ENCODE peak calls at places on chromosomes 2 and 18, in four cellular contexts. One of them, this sample, is unnamed. For H3K4me1, the result is how much of the 10 kb centered on the place peaks cover.

GRCh38 chr2:200086911-200087310 is 131.5 kb downstream of the MAIP1 start:
- DNase-seq in sigmoid colon: no peak
- DNase-seq in adrenal gland: no peak
- DNase-seq in A549: no peak
- DNase-seq in this sample: no peak

GRCh38 chr2:28522479-28522878 is 26.6 kb downstream of the PLB1 start:
- DNase-seq in adrenal gland: no peak
- DNase-seq in sigmoid colon: no peak
- DNase-seq in A549: no peak
- DNase-seq in this sample: no peak

GRCh38 chr2:118202707-118203303 is 114.5 kb downstream of the INSIG2 start:
- DNase-seq in sigmoid colon: no peak
- DNase-seq in adrenal gland: peak
- DNase-seq in A549: peak
- DNase-seq in this sample: no peak

GRCh38 chr2:221124542-221125235 is 447.4 kb downstream of the EPHA4 start:
- DNase-seq in sigmoid colon: no peak
- DNase-seq in adrenal gland: no peak
- DNase-seq in A549: no peak
- DNase-seq in this sample: no peak

GRCh38 chr18:48201952-48202898 is 207.0 kb downstream of the ZBTB7C start:
- DNase-seq in adrenal gland: no peak
- DNase-seq in sigmoid colon: no peak
- DNase-seq in A549: no peak
- DNase-seq in this sample: no peak

GRCh38 chr2:121561617-121562268 is 31.1 kb downstream of the RNU4ATAC start:
- DNase-seq in adrenal gland: no peak
- DNase-seq in sigmoid colon: no peak
- DNase-seq in A549: no peak
- DNase-seq in this sample: no peak

GRCh38 chr2:105813045-105813315 is 68.3 kb downstream of the NCK2 start:
- DNase-seq in adrenal gland: no peak
- DNase-seq in A549: no peak
- DNase-seq in sigmoid colon: no peak
- DNase-seq in this sample: no peak

GRCh38 chr2:57497489-57498096 is 549.0 kb upstream of the VRK2 start:
- DNase-seq in adrenal gland: peak
- DNase-seq in sigmoid colon: no peak
- DNase-seq in A549: peak
- DNase-seq in this sample: peak

GRCh38 chr2:12300927-12301326 is 415.8 kb upstream of the TRIB2 start:
- DNase-seq in adrenal gland: no peak
- DNase-seq in A549: no peak
- DNase-seq in sigmoid colon: no peak
- DNase-seq in this sample: no peak

GRCh38 chr2:12300019-12300602 is 416.6 kb upstream of the TRIB2 start:
- DNase-seq in adrenal gland: no peak
- DNase-seq in A549: no peak
- DNase-seq in sigmoid colon: no peak
- DNase-seq in this sample: no peak

GRCh38 chr2:12296915-12297314 is 419.8 kb upstream of the TRIB2 start:
- DNase-seq in adrenal gland: no peak
- DNase-seq in A549: no peak
- DNase-seq in sigmoid colon: no peak
- DNase-seq in this sample: no peak

GRCh38 chr2:12302140-12302539 is 414.6 kb upstream of the TRIB2 start:
- DNase-seq in sigmoid colon: no peak
- DNase-seq in adrenal gland: no peak
- DNase-seq in A549: no peak
- DNase-seq in this sample: no peak

DNA sequence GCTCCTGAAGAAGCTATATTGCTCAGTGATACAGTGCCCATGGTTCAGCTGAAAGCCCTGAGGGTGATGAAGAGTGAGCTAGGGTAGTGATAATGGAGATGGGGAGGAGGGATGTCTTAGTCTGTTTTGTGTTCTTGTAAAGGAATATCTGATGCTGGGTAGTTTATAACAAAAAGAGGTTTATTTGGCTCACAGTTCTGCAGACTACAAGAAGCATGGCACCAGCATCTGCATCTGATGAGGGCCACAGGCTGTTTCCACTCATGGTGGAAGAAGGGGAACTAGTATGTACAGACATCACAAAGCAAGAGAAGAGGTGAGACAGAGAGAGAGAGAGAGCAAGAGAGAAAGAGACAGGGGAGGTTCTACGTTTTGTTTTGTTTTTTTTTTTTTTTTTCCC is 417.3 kb upstream of the TRIB2 start:
- DNase-seq in adrenal gland: no peak
- DNase-seq in A549: no peak
- DNase-seq in sigmoid colon: no peak
- DNase-seq in this sample: no peak
- H3K4me1 ChIP-seq in adrenal gland: under half
- H3K4me1 ChIP-seq in A549: under half
- H3K4me1 ChIP-seq in sigmoid colon: under half
- H3K4me1 ChIP-seq in this sample: under half

GRCh38 chr2:230665263-230665691 is 47.4 kb upstream of the CAB39 start:
- DNase-seq in adrenal gland: no peak
- DNase-seq in A549: no peak
- DNase-seq in sigmoid colon: no peak
- DNase-seq in this sample: no peak
- TF ChIP-seq POLR2A in adrenal gland: no peak
- TF ChIP-seq POLR2A in A549: no peak
- TF ChIP-seq POLR2A in sigmoid colon: no peak
- TF ChIP-seq POLR2A in this sample: no peak

DNA sequence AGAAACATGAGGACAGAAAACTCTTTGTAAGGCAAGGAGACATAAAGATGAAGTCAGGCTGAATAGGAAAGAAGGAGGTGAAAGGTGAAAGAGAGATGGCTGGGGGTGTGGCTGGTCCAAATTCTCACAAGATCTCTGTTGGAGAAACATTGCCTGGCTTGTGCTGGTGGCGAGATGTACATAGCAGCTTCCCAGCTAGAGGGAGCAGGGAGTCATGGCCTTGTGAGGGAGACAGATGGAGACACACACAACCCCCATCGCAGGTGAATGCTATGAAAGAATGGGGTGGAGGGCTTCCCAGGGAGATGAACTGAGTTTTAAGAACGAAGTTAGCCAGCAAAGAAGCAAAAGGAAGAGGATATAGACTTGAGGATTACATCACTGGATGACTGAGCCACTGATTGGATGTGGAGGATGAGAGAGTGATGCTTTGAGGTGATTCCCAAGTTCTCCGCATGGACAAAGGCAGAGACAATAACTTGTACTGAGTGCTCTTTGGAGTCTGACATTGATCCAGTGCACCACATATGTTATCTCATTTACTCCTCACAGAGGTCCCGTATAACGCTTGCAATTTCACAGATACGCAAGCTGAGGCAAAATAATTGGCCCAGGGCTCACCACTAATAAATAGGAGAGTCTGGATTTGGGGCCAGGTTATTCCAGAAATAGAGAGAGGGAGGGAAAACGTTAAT is 3.6 kb upstream of the EMX1 start:
- DNase-seq in A549: no peak
- DNase-seq in adrenal gland: peak
- DNase-seq in sigmoid colon: peak
- DNase-seq in this sample: no peak
- TF ChIP-seq CTCF in A549: peak
- TF ChIP-seq CTCF in adrenal gland: no peak
- TF ChIP-seq CTCF in sigmoid colon: no peak
- TF ChIP-seq CTCF in this sample: no peak

DNA sequence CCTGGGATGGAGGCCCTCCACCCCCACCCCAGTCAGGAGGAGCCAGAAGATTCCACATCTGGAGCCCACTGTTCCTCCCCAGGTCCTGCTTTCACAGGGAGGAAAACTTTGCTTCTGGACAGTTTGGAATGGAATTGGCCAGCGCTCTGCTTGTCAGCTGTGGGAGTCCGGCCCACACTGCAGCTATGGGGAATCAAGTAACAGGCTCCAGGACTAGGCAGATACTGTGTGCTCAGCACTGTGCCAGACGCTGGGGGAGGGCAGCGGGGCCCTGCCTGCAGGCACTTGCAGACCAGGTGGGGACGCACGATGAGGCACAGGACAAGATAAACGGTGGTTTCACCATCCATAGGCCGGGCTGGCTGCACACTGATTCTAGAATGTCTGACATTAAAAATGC is 114.0 kb downstream of the STPG4 start:
- DNase-seq in sigmoid colon: peak
- DNase-seq in adrenal gland: no peak
- DNase-seq in A549: no peak
- DNase-seq in this sample: peak
- H3K4me1 ChIP-seq in sigmoid colon: under half
- H3K4me1 ChIP-seq in adrenal gland: half or more
- H3K4me1 ChIP-seq in A549: half or more
- H3K4me1 ChIP-seq in this sample: under half

DNA sequence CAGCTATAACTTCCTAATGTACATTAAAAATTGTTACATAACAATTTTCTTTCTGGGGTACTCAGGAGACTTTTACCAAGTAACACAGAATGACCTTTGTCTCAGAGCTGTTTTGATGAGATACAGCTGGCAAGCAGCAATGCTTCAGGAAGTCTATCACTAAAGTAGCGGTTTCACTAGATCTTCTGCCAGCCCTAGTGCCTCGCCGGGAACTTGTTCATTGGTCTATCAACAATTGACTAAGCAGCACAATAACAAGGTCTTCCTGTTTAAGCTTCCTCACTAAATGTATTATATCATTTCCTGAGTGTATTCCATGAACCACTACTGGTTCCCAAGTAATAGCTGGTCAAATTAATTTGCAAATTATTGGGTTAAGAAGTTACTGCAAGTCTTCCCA is 69.2 kb downstream of the TRIP12 start:
- DNase-seq in adrenal gland: peak
- DNase-seq in sigmoid colon: no peak
- DNase-seq in A549: no peak
- DNase-seq in this sample: no peak
- TF ChIP-seq POLR2A in adrenal gland: no peak
- TF ChIP-seq POLR2A in sigmoid colon: no peak
- TF ChIP-seq POLR2A in A549: no peak
- TF ChIP-seq POLR2A in this sample: no peak

GRCh38 chr2:74077636-74078035 is 70.1 kb downstream of the BOLA3 start:
- DNase-seq in adrenal gland: no peak
- DNase-seq in sigmoid colon: no peak
- DNase-seq in A549: no peak
- DNase-seq in this sample: no peak

GRCh38 chr2:74081030-74081429 is 66.7 kb downstream of the BOLA3 start:
- DNase-seq in adrenal gland: no peak
- DNase-seq in A549: no peak
- DNase-seq in sigmoid colon: no peak
- DNase-seq in this sample: no peak

GRCh38 chr2:74079522-74080341 is 68.0 kb downstream of the BOLA3 start:
- DNase-seq in adrenal gland: no peak
- DNase-seq in sigmoid colon: no peak
- DNase-seq in A549: no peak
- DNase-seq in this sample: no peak

GRCh38 chr2:74078467-74078866 is 69.2 kb downstream of the BOLA3 start:
- DNase-seq in sigmoid colon: no peak
- DNase-seq in adrenal gland: no peak
- DNase-seq in A549: no peak
- DNase-seq in this sample: no peak

GRCh38 chr2:74080346-74080745 is 67.4 kb downstream of the BOLA3 start:
- DNase-seq in sigmoid colon: no peak
- DNase-seq in A549: no peak
- DNase-seq in adrenal gland: no peak
- DNase-seq in this sample: no peak
- TF ChIP-seq CTCF in sigmoid colon: no peak
- TF ChIP-seq CTCF in A549: no peak
- TF ChIP-seq CTCF in adrenal gland: peak
- TF ChIP-seq CTCF in this sample: peak

DNA sequence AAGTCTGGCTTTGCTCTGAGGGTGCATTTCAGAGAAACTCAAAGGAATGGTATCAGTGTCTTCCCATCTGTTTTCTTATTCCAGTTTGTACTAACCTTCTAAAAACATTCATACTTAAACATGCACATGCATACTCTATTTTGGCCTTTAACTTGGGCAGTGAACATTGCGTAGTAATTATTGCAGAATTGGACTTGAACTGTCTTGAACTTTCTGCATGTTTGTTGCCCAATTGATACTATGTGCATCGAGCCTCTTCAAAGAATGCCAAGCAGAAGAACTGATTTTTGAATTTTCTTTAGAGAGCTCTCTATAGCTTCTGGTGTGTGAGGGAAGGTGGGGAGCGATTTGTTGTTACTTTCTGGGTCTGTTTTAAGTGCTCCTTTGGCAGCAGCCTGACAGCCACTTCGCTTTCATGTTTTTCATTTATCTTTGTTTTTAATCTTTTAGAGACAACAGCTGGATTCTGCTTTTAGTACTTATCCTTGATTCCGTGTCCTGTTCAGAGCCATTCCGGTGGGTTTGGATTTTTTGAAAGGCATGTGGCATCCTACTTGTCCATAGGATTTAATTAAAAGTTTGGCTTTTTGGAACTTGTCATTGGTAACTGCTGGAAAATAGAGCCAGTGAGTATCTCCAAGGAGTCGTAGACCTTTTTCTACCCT is 159.2 kb downstream of the RAPGEF4 start:
- DNase-seq in A549: no peak
- DNase-seq in adrenal gland: no peak
- DNase-seq in sigmoid colon: no peak
- DNase-seq in this sample: no peak
- H3K4me1 ChIP-seq in A549: under half
- H3K4me1 ChIP-seq in adrenal gland: under half
- H3K4me1 ChIP-seq in sigmoid colon: under half
- H3K4me1 ChIP-seq in this sample: under half